ENCODE peak calls at places on chromosomes 2 and 18, in four cellular contexts. One of them, this sample, is unnamed.

GRCh38 chr2:111167238-111168162 is 46.8 kb downstream of the BCL2L11 start:
- DNase-seq in kidney epithelial cell: no peak
- DNase-seq in ovary: no peak
- DNase-seq in non-pigmented ciliary epithelial cell: no peak
- DNase-seq in this sample: no peak

GRCh38 chr2:68110102-68110501 is 47.3 kb upstream of the C1D start:
- DNase-seq in ovary: no peak
- DNase-seq in non-pigmented ciliary epithelial cell: no peak
- DNase-seq in kidney epithelial cell: no peak
- DNase-seq in this sample: no peak

GRCh38 chr2:53021285-53021684 is 746.3 kb upstream of the CHAC2 start:
- DNase-seq in ovary: no peak
- DNase-seq in non-pigmented ciliary epithelial cell: no peak
- DNase-seq in kidney epithelial cell: peak; percentile 29
- DNase-seq in this sample: no peak

GRCh38 chr18:9825571-9826073 is 60.2 kb upstream of the TXNDC2 start:
- DNase-seq in non-pigmented ciliary epithelial cell: peak; percentile 72
- DNase-seq in ovary: no peak
- DNase-seq in kidney epithelial cell: peak; percentile 60
- DNase-seq in this sample: no peak

GRCh38 chr2:205177505-205177904 is 504.8 kb upstream of the NRP2 start:
- DNase-seq in ovary: no peak
- DNase-seq in non-pigmented ciliary epithelial cell: no peak
- DNase-seq in kidney epithelial cell: no peak
- DNase-seq in this sample: no peak

GRCh38 chr2:231189171-231189530 is 9.3 kb upstream of the ARMC9 start:
- DNase-seq in ovary: peak; percentile 48
- DNase-seq in kidney epithelial cell: no peak
- DNase-seq in non-pigmented ciliary epithelial cell: no peak
- DNase-seq in this sample: no peak

GRCh38 chr2:201183373-201183742 is 417 bp downstream of the CASP10 start:
- DNase-seq in kidney epithelial cell: no peak
- DNase-seq in non-pigmented ciliary epithelial cell: no peak
- DNase-seq in ovary: no peak
- DNase-seq in this sample: no peak

GRCh38 chr2:9032555-9032954 is 29.1 kb upstream of the MBOAT2 start:
- DNase-seq in kidney epithelial cell: no peak
- DNase-seq in ovary: no peak
- DNase-seq in non-pigmented ciliary epithelial cell: no peak
- DNase-seq in this sample: no peak

GRCh38 chr18:79396431-79397287 is 929 bp downstream of the NFATC1 start:
- DNase-seq in ovary: peak; percentile 76
- DNase-seq in kidney epithelial cell: no peak
- DNase-seq in non-pigmented ciliary epithelial cell: no peak
- DNase-seq in this sample: peak; percentile 66

GRCh38 chr2:240310201-240310600 is 125.3 kb upstream of the GPC1 start:
- DNase-seq in ovary: no peak
- DNase-seq in kidney epithelial cell: no peak
- DNase-seq in non-pigmented ciliary epithelial cell: no peak
- DNase-seq in this sample: no peak

GRCh38 chr2:231125272-231125671 is 430 bp upstream of the HTR2B start:
- DNase-seq in kidney epithelial cell: no peak
- DNase-seq in ovary: no peak
- DNase-seq in non-pigmented ciliary epithelial cell: no peak
- DNase-seq in this sample: no peak

GRCh38 chr2:196123679-196124373 is 47.6 kb downstream of the STK17B start:
- DNase-seq in non-pigmented ciliary epithelial cell: peak; percentile 65
- DNase-seq in ovary: no peak
- DNase-seq in kidney epithelial cell: no peak
- DNase-seq in this sample: no peak

GRCh38 chr2:234676109-234676858 is 179.4 kb upstream of the ARL4C start:
- DNase-seq in kidney epithelial cell: no peak
- DNase-seq in non-pigmented ciliary epithelial cell: no peak
- DNase-seq in ovary: no peak
- DNase-seq in this sample: no peak

GRCh38 chr2:175010848-175011254 is 5.7 kb upstream of the CHN1 start:
- DNase-seq in ovary: no peak
- DNase-seq in kidney epithelial cell: no peak
- DNase-seq in non-pigmented ciliary epithelial cell: no peak
- DNase-seq in this sample: no peak

GRCh38 chr2:219726916-219727315 is 99.5 kb downstream of the SLC4A3 start:
- DNase-seq in ovary: no peak
- DNase-seq in kidney epithelial cell: no peak
- DNase-seq in non-pigmented ciliary epithelial cell: no peak
- DNase-seq in this sample: no peak

GRCh38 chr18:48838921-48839818 is 111.6 kb downstream of the SMAD7 start:
- DNase-seq in non-pigmented ciliary epithelial cell: no peak
- DNase-seq in kidney epithelial cell: peak; percentile 53
- DNase-seq in ovary: peak; percentile 7
- DNase-seq in this sample: no peak

GRCh38 chr2:28586864-28587263 is 91.0 kb downstream of the PLB1 start:
- DNase-seq in kidney epithelial cell: no peak
- DNase-seq in ovary: no peak
- DNase-seq in non-pigmented ciliary epithelial cell: no peak
- DNase-seq in this sample: no peak

GRCh38 chr2:180520816-180521595 is 459.4 kb upstream of the UBE2E3 start:
- DNase-seq in non-pigmented ciliary epithelial cell: no peak
- DNase-seq in kidney epithelial cell: no peak
- DNase-seq in ovary: no peak
- DNase-seq in this sample: no peak

GRCh38 chr2:170088776-170089175 is 89.2 kb upstream of the MYO3B start:
- DNase-seq in ovary: no peak
- DNase-seq in kidney epithelial cell: no peak
- DNase-seq in non-pigmented ciliary epithelial cell: no peak
- DNase-seq in this sample: no peak